ENCODE peak calls at places on chromosome 2, in nine cellular contexts. One of them, this sample, is unnamed.

GRCh38 chr2:14634223-14634884 is 1.8 kb downstream of the LRATD1 start:
- DNase-seq in NCI-H1092 treated with DMSO at 0.1 percent for 48 hours: peak
- DNase-seq in sciatic nerve: peak
- DNase-seq in astrocyte of the hippocampus: peak
- DNase-seq in ovary: peak
- DNase-seq in iris pigment epithelial cell: peak
- DNase-seq in foreskin fibroblast: peak
- DNase-seq in adrenal gland: peak
- DNase-seq in HT1080: peak
- DNase-seq in this sample: peak

GRCh38 chr2:143878131-143878530 is 641.8 kb downstream of the ZEB2 start:
- DNase-seq in NCI-H1092 treated with DMSO at 0.1 percent for 48 hours: no peak
- DNase-seq in sciatic nerve: no peak
- DNase-seq in astrocyte of the hippocampus: peak
- DNase-seq in ovary: no peak
- DNase-seq in iris pigment epithelial cell: no peak
- DNase-seq in foreskin fibroblast: no peak
- DNase-seq in adrenal gland: no peak
- DNase-seq in HT1080: no peak
- DNase-seq in this sample: no peak

GRCh38 chr2:58918138-58918537 is 677.0 kb upstream of the FANCL start:
- DNase-seq in NCI-H1092 treated with DMSO at 0.1 percent for 48 hours: no peak
- DNase-seq in sciatic nerve: no peak
- DNase-seq in astrocyte of the hippocampus: peak
- DNase-seq in ovary: no peak
- DNase-seq in iris pigment epithelial cell: peak
- DNase-seq in foreskin fibroblast: peak
- DNase-seq in adrenal gland: no peak
- DNase-seq in HT1080: no peak
- DNase-seq in this sample: no peak

GRCh38 chr2:239939736-239940483 is 85.2 kb downstream of the NDUFA10 start:
- DNase-seq in NCI-H1092 treated with DMSO at 0.1 percent for 48 hours: no peak
- DNase-seq in sciatic nerve: peak
- DNase-seq in astrocyte of the hippocampus: no peak
- DNase-seq in ovary: no peak
- DNase-seq in iris pigment epithelial cell: no peak
- DNase-seq in foreskin fibroblast: no peak
- DNase-seq in adrenal gland: no peak
- DNase-seq in HT1080: no peak
- DNase-seq in this sample: peak

GRCh38 chr2:27737676-27738348 is 33.7 kb upstream of the MRPL33 start:
- DNase-seq in NCI-H1092 treated with DMSO at 0.1 percent for 48 hours: no peak
- DNase-seq in sciatic nerve: no peak
- DNase-seq in astrocyte of the hippocampus: no peak
- DNase-seq in ovary: no peak
- DNase-seq in iris pigment epithelial cell: peak
- DNase-seq in foreskin fibroblast: peak
- DNase-seq in adrenal gland: peak
- DNase-seq in HT1080: peak
- DNase-seq in this sample: peak

GRCh38 chr2:223613017-223613950 is 11.1 kb upstream of the SCG2 start:
- DNase-seq in NCI-H1092 treated with DMSO at 0.1 percent for 48 hours: peak
- DNase-seq in sciatic nerve: peak
- DNase-seq in astrocyte of the hippocampus: peak
- DNase-seq in ovary: peak
- DNase-seq in iris pigment epithelial cell: peak
- DNase-seq in foreskin fibroblast: peak
- DNase-seq in adrenal gland: peak
- DNase-seq in HT1080: peak
- DNase-seq in this sample: peak

GRCh38 chr2:200814276-200814815 is 2.6 kb downstream of the BZW1 start:
- DNase-seq in NCI-H1092 treated with DMSO at 0.1 percent for 48 hours: no peak
- DNase-seq in sciatic nerve: no peak
- DNase-seq in astrocyte of the hippocampus: no peak
- DNase-seq in ovary: no peak
- DNase-seq in iris pigment epithelial cell: peak
- DNase-seq in foreskin fibroblast: no peak
- DNase-seq in adrenal gland: no peak
- DNase-seq in HT1080: no peak
- DNase-seq in this sample: no peak

GRCh38 chr2:228037915-228038314 is 143.6 kb downstream of the SPHKAP start:
- DNase-seq in NCI-H1092 treated with DMSO at 0.1 percent for 48 hours: no peak
- DNase-seq in sciatic nerve: no peak
- DNase-seq in astrocyte of the hippocampus: no peak
- DNase-seq in ovary: no peak
- DNase-seq in iris pigment epithelial cell: no peak
- DNase-seq in foreskin fibroblast: no peak
- DNase-seq in adrenal gland: no peak
- DNase-seq in HT1080: no peak
- DNase-seq in this sample: no peak

GRCh38 chr2:188382107-188382506 is 90.4 kb downstream of the GULP1 start:
- DNase-seq in NCI-H1092 treated with DMSO at 0.1 percent for 48 hours: no peak
- DNase-seq in sciatic nerve: no peak
- DNase-seq in astrocyte of the hippocampus: peak
- DNase-seq in ovary: no peak
- DNase-seq in iris pigment epithelial cell: peak
- DNase-seq in foreskin fibroblast: peak
- DNase-seq in adrenal gland: no peak
- DNase-seq in HT1080: no peak
- DNase-seq in this sample: no peak

GRCh38 chr2:207727256-207727655 is 15.8 kb downstream of the CCNYL1 start:
- DNase-seq in NCI-H1092 treated with DMSO at 0.1 percent for 48 hours: no peak
- DNase-seq in sciatic nerve: no peak
- DNase-seq in astrocyte of the hippocampus: no peak
- DNase-seq in ovary: no peak
- DNase-seq in iris pigment epithelial cell: peak
- DNase-seq in foreskin fibroblast: peak
- DNase-seq in adrenal gland: no peak
- DNase-seq in HT1080: no peak
- DNase-seq in this sample: peak

GRCh38 chr2:1601471-1602358 is 142.6 kb downstream of the PXDN start:
- DNase-seq in NCI-H1092 treated with DMSO at 0.1 percent for 48 hours: no peak
- DNase-seq in sciatic nerve: no peak
- DNase-seq in astrocyte of the hippocampus: no peak
- DNase-seq in ovary: peak
- DNase-seq in iris pigment epithelial cell: no peak
- DNase-seq in foreskin fibroblast: peak
- DNase-seq in adrenal gland: no peak
- DNase-seq in HT1080: no peak
- DNase-seq in this sample: peak

GRCh38 chr2:170714156-170715061 is 728 bp upstream of the SP5 start:
- DNase-seq in NCI-H1092 treated with DMSO at 0.1 percent for 48 hours: no peak
- DNase-seq in sciatic nerve: peak
- DNase-seq in astrocyte of the hippocampus: peak
- DNase-seq in ovary: peak
- DNase-seq in iris pigment epithelial cell: no peak
- DNase-seq in foreskin fibroblast: peak
- DNase-seq in adrenal gland: peak
- DNase-seq in HT1080: no peak
- DNase-seq in this sample: peak

GRCh38 chr2:143734507-143734906 is 605.3 kb downstream of the ARHGAP15 start:
- DNase-seq in NCI-H1092 treated with DMSO at 0.1 percent for 48 hours: no peak
- DNase-seq in sciatic nerve: no peak
- DNase-seq in astrocyte of the hippocampus: no peak
- DNase-seq in ovary: no peak
- DNase-seq in iris pigment epithelial cell: no peak
- DNase-seq in foreskin fibroblast: no peak
- DNase-seq in adrenal gland: no peak
- DNase-seq in HT1080: no peak
- DNase-seq in this sample: no peak

GRCh38 chr2:233853353-233853752 is 982 bp downstream of the HJURP start:
- DNase-seq in NCI-H1092 treated with DMSO at 0.1 percent for 48 hours: no peak
- DNase-seq in sciatic nerve: no peak
- DNase-seq in astrocyte of the hippocampus: no peak
- DNase-seq in ovary: no peak
- DNase-seq in iris pigment epithelial cell: no peak
- DNase-seq in foreskin fibroblast: no peak
- DNase-seq in adrenal gland: no peak
- DNase-seq in HT1080: no peak
- DNase-seq in this sample: no peak

GRCh38 chr2:223943561-223944008 is 1.6 kb downstream of the WDFY1 start:
- DNase-seq in NCI-H1092 treated with DMSO at 0.1 percent for 48 hours: no peak
- DNase-seq in sciatic nerve: no peak
- DNase-seq in astrocyte of the hippocampus: peak
- DNase-seq in ovary: no peak
- DNase-seq in iris pigment epithelial cell: peak
- DNase-seq in foreskin fibroblast: peak
- DNase-seq in adrenal gland: no peak
- DNase-seq in HT1080: peak
- DNase-seq in this sample: peak